ENCODE peak calls at places on chromosomes 1 and 21, in ten cellular contexts. One of them, this sample, is unnamed.

GRCh38 chr1:12516741-12517140 is 101.3 kb downstream of the DHRS3 start:
- DNase-seq in thoracic aorta: no peak
- DNase-seq in hepatocyte: no peak
- DNase-seq in endodermal cell: no peak
- DNase-seq in astrocyte of the spinal cord: no peak
- DNase-seq in RWPE1: no peak
- DNase-seq in lung: no peak
- DNase-seq in psoas muscle: no peak
- DNase-seq in heart left ventricle: no peak
- DNase-seq in fibroblast of the aortic adventitia: no peak
- DNase-seq in this sample: no peak

GRCh38 chr1:172486805-172487454 is 43.1 kb upstream of the PIGC start:
- DNase-seq in thoracic aorta: no peak
- DNase-seq in hepatocyte: no peak
- DNase-seq in endodermal cell: no peak
- DNase-seq in astrocyte of the spinal cord: no peak
- DNase-seq in RWPE1: no peak
- DNase-seq in lung: no peak
- DNase-seq in psoas muscle: no peak
- DNase-seq in heart left ventricle: no peak
- DNase-seq in fibroblast of the aortic adventitia: no peak
- DNase-seq in this sample: no peak

GRCh38 chr21:41344146-41344545 is 17.7 kb upstream of the MX2 start:
- DNase-seq in thoracic aorta: no peak
- DNase-seq in hepatocyte: no peak
- DNase-seq in endodermal cell: no peak
- DNase-seq in astrocyte of the spinal cord: no peak
- DNase-seq in RWPE1: no peak
- DNase-seq in lung: no peak
- DNase-seq in psoas muscle: no peak
- DNase-seq in heart left ventricle: no peak
- DNase-seq in fibroblast of the aortic adventitia: no peak
- DNase-seq in this sample: no peak

GRCh38 chr1:231162300-231162969 is 577 bp downstream of the TRIM67 start:
- DNase-seq in thoracic aorta: no peak
- DNase-seq in hepatocyte: peak; percentile 74
- DNase-seq in endodermal cell: peak; percentile 93
- DNase-seq in astrocyte of the spinal cord: peak; percentile 46
- DNase-seq in RWPE1: peak; percentile 34
- DNase-seq in lung: no peak
- DNase-seq in psoas muscle: peak; percentile 29
- DNase-seq in heart left ventricle: peak; percentile 39
- DNase-seq in fibroblast of the aortic adventitia: peak; percentile 10
- DNase-seq in this sample: peak; percentile 35

GRCh38 chr1:42761567-42761966 is 5.3 kb downstream of the P3H1 start:
- DNase-seq in thoracic aorta: no peak
- DNase-seq in hepatocyte: no peak
- DNase-seq in endodermal cell: no peak
- DNase-seq in astrocyte of the spinal cord: no peak
- DNase-seq in RWPE1: no peak
- DNase-seq in lung: no peak
- DNase-seq in psoas muscle: no peak
- DNase-seq in heart left ventricle: no peak
- DNase-seq in fibroblast of the aortic adventitia: no peak
- DNase-seq in this sample: no peak

GRCh38 chr1:50822035-50822776 is 137.9 kb downstream of the FAF1 start:
- DNase-seq in thoracic aorta: no peak
- DNase-seq in hepatocyte: no peak
- DNase-seq in endodermal cell: no peak
- DNase-seq in astrocyte of the spinal cord: no peak
- DNase-seq in RWPE1: no peak
- DNase-seq in lung: no peak
- DNase-seq in psoas muscle: no peak
- DNase-seq in heart left ventricle: no peak
- DNase-seq in fibroblast of the aortic adventitia: peak; percentile 52
- DNase-seq in this sample: no peak

GRCh38 chr1:181768216-181768929 is 285.1 kb downstream of the CACNA1E start:
- DNase-seq in thoracic aorta: no peak
- DNase-seq in hepatocyte: no peak
- DNase-seq in endodermal cell: no peak
- DNase-seq in astrocyte of the spinal cord: no peak
- DNase-seq in RWPE1: peak; percentile 86
- DNase-seq in lung: no peak
- DNase-seq in psoas muscle: no peak
- DNase-seq in heart left ventricle: no peak
- DNase-seq in fibroblast of the aortic adventitia: no peak
- DNase-seq in this sample: peak; percentile 95

GRCh38 chr1:156268336-156268735 is 14.3 kb downstream of the SMG5 start:
- DNase-seq in thoracic aorta: no peak
- DNase-seq in hepatocyte: no peak
- DNase-seq in endodermal cell: no peak
- DNase-seq in astrocyte of the spinal cord: peak; percentile 24
- DNase-seq in RWPE1: no peak
- DNase-seq in lung: no peak
- DNase-seq in psoas muscle: no peak
- DNase-seq in heart left ventricle: no peak
- DNase-seq in fibroblast of the aortic adventitia: peak; percentile 43
- DNase-seq in this sample: no peak

GRCh38 chr1:238652346-238652968 is 733.9 kb upstream of the CHRM3 start:
- DNase-seq in thoracic aorta: no peak
- DNase-seq in hepatocyte: no peak
- DNase-seq in endodermal cell: no peak
- DNase-seq in astrocyte of the spinal cord: peak; percentile 92
- DNase-seq in RWPE1: no peak
- DNase-seq in lung: no peak
- DNase-seq in psoas muscle: no peak
- DNase-seq in heart left ventricle: no peak
- DNase-seq in fibroblast of the aortic adventitia: peak; percentile 92
- DNase-seq in this sample: peak; percentile 69

GRCh38 chr1:239212841-239213240 is 173.5 kb upstream of the CHRM3 start:
- DNase-seq in thoracic aorta: no peak
- DNase-seq in hepatocyte: peak; percentile 28
- DNase-seq in endodermal cell: no peak
- DNase-seq in astrocyte of the spinal cord: no peak
- DNase-seq in RWPE1: no peak
- DNase-seq in lung: no peak
- DNase-seq in psoas muscle: no peak
- DNase-seq in heart left ventricle: no peak
- DNase-seq in fibroblast of the aortic adventitia: no peak
- DNase-seq in this sample: no peak

GRCh38 chr1:25650219-25650576 is 33.6 kb downstream of the MAN1C1 start:
- DNase-seq in thoracic aorta: no peak
- DNase-seq in hepatocyte: no peak
- DNase-seq in endodermal cell: no peak
- DNase-seq in astrocyte of the spinal cord: no peak
- DNase-seq in RWPE1: no peak
- DNase-seq in lung: no peak
- DNase-seq in psoas muscle: no peak
- DNase-seq in heart left ventricle: no peak
- DNase-seq in fibroblast of the aortic adventitia: no peak
- DNase-seq in this sample: no peak

GRCh38 chr21:44637018-44637850 is at the start of gene KRTAP10-10:
- DNase-seq in thoracic aorta: no peak
- DNase-seq in hepatocyte: no peak
- DNase-seq in endodermal cell: peak; percentile 47
- DNase-seq in astrocyte of the spinal cord: no peak
- DNase-seq in RWPE1: no peak
- DNase-seq in lung: no peak
- DNase-seq in psoas muscle: no peak
- DNase-seq in heart left ventricle: no peak
- DNase-seq in fibroblast of the aortic adventitia: no peak
- DNase-seq in this sample: no peak

GRCh38 chr1:1847061-1847460 is 43.8 kb downstream of the GNB1 start:
- DNase-seq in thoracic aorta: no peak
- DNase-seq in hepatocyte: peak; percentile 68
- DNase-seq in endodermal cell: no peak
- DNase-seq in astrocyte of the spinal cord: no peak
- DNase-seq in RWPE1: no peak
- DNase-seq in lung: no peak
- DNase-seq in psoas muscle: no peak
- DNase-seq in heart left ventricle: no peak
- DNase-seq in fibroblast of the aortic adventitia: peak; percentile 46
- DNase-seq in this sample: no peak

DNA sequence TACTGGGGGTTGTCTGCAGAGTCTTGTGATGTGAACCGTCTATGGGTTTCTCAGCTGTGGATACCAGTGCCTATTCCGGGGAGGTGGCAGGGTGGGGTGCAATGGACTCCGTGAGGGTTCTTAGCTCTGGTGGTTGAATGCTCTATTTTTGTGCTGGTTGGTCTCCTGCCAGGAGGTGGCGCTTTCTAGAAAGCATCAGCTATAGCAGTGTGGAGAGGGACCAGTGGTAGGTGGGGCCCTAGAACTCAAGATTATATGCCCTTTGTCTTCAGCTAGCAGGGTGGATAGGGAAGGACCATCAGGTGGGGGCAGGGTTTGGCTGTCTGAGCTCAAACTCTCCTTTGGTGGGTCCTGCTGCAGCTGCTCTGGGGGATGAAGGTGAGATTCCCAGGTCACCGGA is 127.3 kb upstream of the PLD5 start:
- DNase-seq in thoracic aorta: no peak
- DNase-seq in hepatocyte: peak; percentile 23
- DNase-seq in endodermal cell: peak; percentile 91
- DNase-seq in astrocyte of the spinal cord: no peak
- DNase-seq in RWPE1: no peak
- DNase-seq in lung: no peak
- DNase-seq in psoas muscle: no peak
- DNase-seq in heart left ventricle: no peak
- DNase-seq in fibroblast of the aortic adventitia: no peak
- DNase-seq in this sample: no peak
- TF ChIP-seq CTCF in thoracic aorta: no peak
- TF ChIP-seq CTCF in hepatocyte: peak; percentile 13
- TF ChIP-seq CTCF in endodermal cell: peak; percentile 80
- TF ChIP-seq CTCF in astrocyte of the spinal cord: no peak
- TF ChIP-seq CTCF in RWPE1: no peak
- TF ChIP-seq CTCF in lung: no peak
- TF ChIP-seq CTCF in psoas muscle: no peak
- TF ChIP-seq CTCF in heart left ventricle: no peak
- TF ChIP-seq CTCF in fibroblast of the aortic adventitia: no peak
- TF ChIP-seq CTCF in this sample: peak; percentile 15

GRCh38 chr1:85347908-85348307 is 71.5 kb upstream of the BCL10 start:
- DNase-seq in thoracic aorta: no peak
- DNase-seq in hepatocyte: no peak
- DNase-seq in endodermal cell: no peak
- DNase-seq in astrocyte of the spinal cord: no peak
- DNase-seq in RWPE1: no peak
- DNase-seq in lung: no peak
- DNase-seq in psoas muscle: no peak
- DNase-seq in heart left ventricle: no peak
- DNase-seq in fibroblast of the aortic adventitia: no peak
- DNase-seq in this sample: no peak

GRCh38 chr1:85343213-85343611 is 66.8 kb upstream of the BCL10 start:
- DNase-seq in thoracic aorta: no peak
- DNase-seq in hepatocyte: no peak
- DNase-seq in endodermal cell: no peak
- DNase-seq in astrocyte of the spinal cord: no peak
- DNase-seq in RWPE1: no peak
- DNase-seq in lung: no peak
- DNase-seq in psoas muscle: no peak
- DNase-seq in heart left ventricle: no peak
- DNase-seq in fibroblast of the aortic adventitia: peak; percentile 59
- DNase-seq in this sample: no peak

GRCh38 chr1:85342177-85342576 is 65.7 kb upstream of the BCL10 start:
- DNase-seq in thoracic aorta: no peak
- DNase-seq in hepatocyte: no peak
- DNase-seq in endodermal cell: no peak
- DNase-seq in astrocyte of the spinal cord: peak; percentile 58
- DNase-seq in RWPE1: no peak
- DNase-seq in lung: no peak
- DNase-seq in psoas muscle: no peak
- DNase-seq in heart left ventricle: no peak
- DNase-seq in fibroblast of the aortic adventitia: peak; percentile 67
- DNase-seq in this sample: peak; percentile 23

GRCh38 chr1:85343612-85344255 is 67.3 kb upstream of the BCL10 start:
- DNase-seq in thoracic aorta: no peak
- DNase-seq in hepatocyte: no peak
- DNase-seq in endodermal cell: no peak
- DNase-seq in astrocyte of the spinal cord: peak; percentile 90
- DNase-seq in RWPE1: no peak
- DNase-seq in lung: no peak
- DNase-seq in psoas muscle: no peak
- DNase-seq in heart left ventricle: no peak
- DNase-seq in fibroblast of the aortic adventitia: peak; percentile 82
- DNase-seq in this sample: no peak

GRCh38 chr1:85344256-85344694 is 67.8 kb upstream of the BCL10 start:
- DNase-seq in thoracic aorta: no peak
- DNase-seq in hepatocyte: peak; percentile 49
- DNase-seq in endodermal cell: peak; percentile 86
- DNase-seq in astrocyte of the spinal cord: no peak
- DNase-seq in RWPE1: peak; percentile 56
- DNase-seq in lung: no peak
- DNase-seq in psoas muscle: no peak
- DNase-seq in heart left ventricle: no peak
- DNase-seq in fibroblast of the aortic adventitia: peak; percentile 56
- DNase-seq in this sample: peak; percentile 40
- TF ChIP-seq CTCF in thoracic aorta: peak; percentile 16
- TF ChIP-seq CTCF in hepatocyte: peak; percentile 54
- TF ChIP-seq CTCF in endodermal cell: peak; percentile 90
- TF ChIP-seq CTCF in astrocyte of the spinal cord: peak; percentile 71
- TF ChIP-seq CTCF in RWPE1: peak; percentile 59
- TF ChIP-seq CTCF in lung: no peak
- TF ChIP-seq CTCF in psoas muscle: peak; percentile 73
- TF ChIP-seq CTCF in heart left ventricle: peak; percentile 42
- TF ChIP-seq CTCF in fibroblast of the aortic adventitia: peak; percentile 69
- TF ChIP-seq CTCF in this sample: peak; percentile 70

DNA sequence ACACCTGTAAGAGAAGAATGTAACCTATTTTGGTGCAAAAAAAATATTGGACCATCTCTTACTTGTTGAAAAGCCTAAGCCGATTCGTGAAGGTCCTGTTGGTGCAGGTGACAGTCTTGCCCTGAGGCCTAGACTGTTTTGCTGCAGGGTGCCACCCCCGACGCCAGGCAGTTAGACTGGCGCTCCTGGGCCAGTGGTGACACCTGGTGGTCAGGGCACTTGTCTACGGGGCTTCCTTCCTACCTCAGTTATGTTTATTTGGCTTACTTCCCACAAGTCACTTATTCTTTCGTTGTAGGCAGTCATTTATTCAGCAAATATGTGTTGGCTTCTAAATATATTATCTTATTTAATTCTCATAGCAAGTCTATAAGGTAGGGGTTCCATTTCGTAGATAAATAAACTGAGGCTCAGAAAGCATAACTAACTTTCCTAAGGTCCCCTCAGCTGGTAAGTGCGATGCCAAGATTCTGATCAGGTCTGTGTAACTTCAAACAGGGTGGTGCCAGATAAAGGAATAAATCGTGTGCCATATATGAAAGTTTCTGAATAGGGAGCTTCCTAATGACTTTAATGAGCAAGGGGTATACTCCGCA is 1.9 kb downstream of the EEIG2 start:
- DNase-seq in thoracic aorta: no peak
- DNase-seq in hepatocyte: peak; percentile 75
- DNase-seq in endodermal cell: peak; percentile 94
- DNase-seq in astrocyte of the spinal cord: no peak
- DNase-seq in RWPE1: peak; percentile 62
- DNase-seq in lung: peak; percentile 77
- DNase-seq in psoas muscle: peak; percentile 43
- DNase-seq in heart left ventricle: peak; percentile 42
- DNase-seq in fibroblast of the aortic adventitia: peak; percentile 27
- DNase-seq in this sample: peak; percentile 65
- TF ChIP-seq CTCF in thoracic aorta: peak; percentile 25
- TF ChIP-seq CTCF in hepatocyte: peak; percentile 57
- TF ChIP-seq CTCF in endodermal cell: peak; percentile 96
- TF ChIP-seq CTCF in astrocyte of the spinal cord: peak; percentile 36
- TF ChIP-seq CTCF in RWPE1: peak; percentile 64
- TF ChIP-seq CTCF in lung: peak; percentile 48
- TF ChIP-seq CTCF in psoas muscle: peak; percentile 14
- TF ChIP-seq CTCF in heart left ventricle: peak; percentile 28
- TF ChIP-seq CTCF in fibroblast of the aortic adventitia: peak; percentile 51
- TF ChIP-seq CTCF in this sample: peak; percentile 64

GRCh38 chr1:167439301-167439988 is 78.9 kb downstream of the CD247 start:
- DNase-seq in thoracic aorta: no peak
- DNase-seq in hepatocyte: peak; percentile 75
- DNase-seq in endodermal cell: peak; percentile 89
- DNase-seq in astrocyte of the spinal cord: peak; percentile 45
- DNase-seq in RWPE1: peak; percentile 36
- DNase-seq in lung: no peak
- DNase-seq in psoas muscle: no peak
- DNase-seq in heart left ventricle: peak; percentile 41
- DNase-seq in fibroblast of the aortic adventitia: peak; percentile 32
- DNase-seq in this sample: peak; percentile 42
- TF ChIP-seq CTCF in thoracic aorta: no peak
- TF ChIP-seq CTCF in hepatocyte: peak; percentile 22
- TF ChIP-seq CTCF in endodermal cell: peak; percentile 47
- TF ChIP-seq CTCF in astrocyte of the spinal cord: peak; percentile 26
- TF ChIP-seq CTCF in RWPE1: peak; percentile 29
- TF ChIP-seq CTCF in lung: no peak
- TF ChIP-seq CTCF in psoas muscle: peak; percentile 5
- TF ChIP-seq CTCF in heart left ventricle: no peak
- TF ChIP-seq CTCF in fibroblast of the aortic adventitia: peak; percentile 22
- TF ChIP-seq CTCF in this sample: peak; percentile 26